ENCODE peak calls at places on chromosomes 13 and 19, in four cellular contexts. O is lower lobe of right lung, N is lower leg skin, C is mesenchymal stem cell. Z is an unnamed sample.

GRCh38 chr19:58571575-58571947 is 1.6 kb downstream of the MZF1 start:
- DNase-seq in O (no peak), N (peak; percentile 71), C (no peak), Z (peak; percentile 25)

GRCh38 chr13:112182831-112183543 is 116.0 kb downstream of the SOX1 start:
- DNase-seq in O (peak; percentile 79), N (peak; percentile 84), C (no peak), Z (no peak)

GRCh38 chr13:20828540-20829364 is 55.0 kb upstream of the EEF1AKMT1 start:
- DNase-seq in O (no peak), N (no peak), C (peak; percentile 72), Z (no peak)

GRCh38 chr13:40087021-40088002 is 431.9 kb downstream of the COG6 start:
- DNase-seq in O (no peak), N (no peak), C (no peak), Z (no peak)

GRCh38 chr13:25249001-25249543 is 38.2 kb downstream of the MTMR6 start:
- DNase-seq in O (no peak), N (no peak), C (peak; percentile 34), Z (no peak)

GRCh38 chr13:33401238-33401637 is 115.7 kb upstream of the STARD13 start:
- DNase-seq in O (peak; percentile 50), N (no peak), C (no peak), Z (no peak)

GRCh38 chr13:84609716-84610115 is 727.4 kb upstream of the SLITRK1 start:
- DNase-seq in O (no peak), N (no peak), C (no peak), Z (no peak)

GRCh38 chr13:79314652-79315051 is 91.4 kb downstream of the RBM26 start:
- DNase-seq in O (no peak), N (no peak), C (no peak), Z (no peak)

GRCh38 chr13:38607136-38607535 is 79.7 kb upstream of the FREM2 start:
- DNase-seq in O (no peak), N (no peak), C (no peak), Z (no peak)

GRCh38 chr13:38602261-38602660 is 84.6 kb upstream of the FREM2 start:
- DNase-seq in O (no peak), N (no peak), C (no peak), Z (no peak)

DNA sequence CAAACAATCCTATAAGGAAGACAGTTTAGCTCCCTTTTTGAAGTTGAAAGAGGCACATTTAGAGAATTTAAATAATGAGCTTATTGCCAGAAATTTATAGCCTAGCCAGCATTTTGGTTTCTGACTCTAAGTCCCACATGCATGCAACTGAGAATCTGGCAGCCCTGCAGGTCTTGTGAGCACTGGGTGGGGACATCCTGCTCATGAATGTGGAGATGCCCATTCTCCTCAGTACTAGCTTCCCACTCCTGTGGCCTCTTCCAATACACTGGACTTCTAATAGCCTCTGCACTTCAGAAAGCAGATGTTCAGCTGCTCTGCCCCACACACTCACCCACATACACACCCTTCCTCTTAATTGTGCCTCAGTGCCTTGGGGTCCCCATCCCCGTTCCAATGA is 80.2 kb upstream of the FREM2 start:
- DNase-seq in O (no peak), N (no peak), C (no peak), Z (no peak)
- H3K4me3 ChIP-seq in O (no peak overlapping the region), N (no peak overlapping the region), C (no peak overlapping the region), Z (no peak overlapping the region)

GRCh38 chr19:3284759-3285646 is 60.5 kb downstream of the CELF5 start:
- DNase-seq in O (peak; percentile 90), N (peak; percentile 93), C (peak; percentile 76), Z (peak; percentile 97)
- H3K4me3 ChIP-seq in O (peak overlapping the region; percentile 32), N (no peak overlapping the region), C (no peak overlapping the region), Z (peak overlapping the region; percentile 5)

GRCh38 chr19:410243-410781 is 1.4 kb upstream of the C2CD4C start:
- DNase-seq in O (no peak), N (no peak), C (no peak), Z (peak; percentile 64)

GRCh38 chr19:407501-408440 is 1.2 kb downstream of the C2CD4C start:
- DNase-seq in O (peak; percentile 47), N (peak; percentile 74), C (no peak), Z (no peak)

GRCh38 chr19:409515-410242 is 732 bp upstream of the C2CD4C start:
- DNase-seq in O (no peak), N (peak; percentile 84), C (peak; percentile 25), Z (no peak)

GRCh38 chr19:408441-409005 is 424 bp downstream of the C2CD4C start:
- DNase-seq in O (peak; percentile 43), N (peak; percentile 80), C (no peak), Z (no peak)

GRCh38 chr19:409006-409514 is at the start of gene C2CD4C:
- DNase-seq in O (peak; percentile 39), N (peak; percentile 82), C (peak; percentile 19), Z (no peak)
- H3K4me3 ChIP-seq in O (peak within 1 kb of the TSS; percentile 55), N (peak within 1 kb of the TSS; percentile 6), C (no peak within 1 kb of the TSS), Z (peak within 1 kb of the TSS; percentile 43)

DNA sequence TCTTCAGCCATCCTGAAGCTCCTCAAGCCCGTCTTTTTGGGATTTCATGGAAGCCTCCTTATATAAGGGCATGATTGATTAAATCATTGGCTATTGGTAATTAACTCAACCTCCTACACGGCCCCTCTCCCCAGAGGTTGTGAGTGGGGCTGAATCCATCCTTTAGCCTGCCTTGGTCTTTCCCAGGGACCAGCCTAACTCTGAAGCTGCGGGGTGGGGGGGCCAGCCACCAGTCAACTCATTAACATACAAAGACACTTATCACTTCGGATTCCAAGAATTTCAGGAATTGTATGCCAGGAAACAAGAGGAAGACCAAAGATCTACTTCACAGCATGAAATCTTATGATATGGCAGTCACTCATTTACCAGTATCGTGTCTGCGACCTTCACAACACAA is 9.9 kb downstream of the COL4A1 start:
- DNase-seq in O (no peak), N (peak; percentile 76), C (no peak), Z (no peak)
- H3K4me3 ChIP-seq in O (no peak overlapping the region), N (no peak overlapping the region), C (no peak overlapping the region), Z (no peak overlapping the region)

DNA sequence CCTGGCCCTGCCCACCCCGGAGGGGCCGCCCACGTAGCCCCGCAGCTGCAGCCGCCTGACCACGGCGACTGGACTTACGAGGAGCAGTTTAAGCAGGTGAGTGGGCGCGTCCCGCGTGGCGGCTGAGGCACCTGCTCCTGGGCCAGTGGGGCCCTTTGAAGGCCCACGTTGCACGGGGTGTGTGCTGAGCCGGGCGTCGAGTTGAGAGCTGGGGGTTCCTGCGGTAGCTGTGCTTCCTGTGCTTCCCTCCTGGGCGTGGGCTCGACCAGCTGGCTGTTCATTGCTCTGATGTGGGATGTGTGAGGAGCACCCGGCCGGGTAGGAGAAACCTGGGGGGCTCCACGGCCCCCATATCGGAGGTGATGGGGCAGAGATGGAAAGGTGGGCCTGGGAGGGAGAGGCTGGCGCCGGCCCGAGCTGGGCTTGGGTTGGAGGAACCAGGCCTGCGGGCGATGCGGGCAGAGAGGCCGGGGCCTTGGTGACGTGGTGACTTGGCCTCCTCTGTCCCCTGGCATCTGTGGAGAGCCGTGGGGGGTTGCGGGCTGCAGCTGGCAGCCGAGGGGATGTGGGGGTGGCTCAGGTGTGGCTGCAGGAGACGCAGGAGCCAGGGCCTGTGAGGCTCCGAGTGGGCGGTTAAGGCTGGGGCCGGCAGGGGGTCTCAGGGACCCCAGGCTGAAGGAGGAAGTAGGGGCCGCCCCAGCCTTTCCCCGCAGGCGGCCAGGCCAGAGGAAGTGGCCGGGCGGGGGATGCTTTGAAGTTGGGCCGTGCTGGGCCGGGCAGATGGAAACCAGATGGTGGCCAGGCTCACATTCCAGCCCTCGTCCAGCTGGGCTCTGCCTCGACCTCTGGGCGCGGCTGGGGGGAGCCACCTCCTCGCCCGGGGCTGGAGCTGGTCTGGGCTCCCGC is 7.1 kb downstream of the ARID3A start:
- DNase-seq in O (peak; percentile 75), N (peak; percentile 93), C (peak; percentile 95), Z (no peak)
- H3K4me3 ChIP-seq in O (peak overlapping the region; percentile 32), N (no peak overlapping the region), C (peak overlapping the region; percentile 64), Z (no peak overlapping the region)

DNA sequence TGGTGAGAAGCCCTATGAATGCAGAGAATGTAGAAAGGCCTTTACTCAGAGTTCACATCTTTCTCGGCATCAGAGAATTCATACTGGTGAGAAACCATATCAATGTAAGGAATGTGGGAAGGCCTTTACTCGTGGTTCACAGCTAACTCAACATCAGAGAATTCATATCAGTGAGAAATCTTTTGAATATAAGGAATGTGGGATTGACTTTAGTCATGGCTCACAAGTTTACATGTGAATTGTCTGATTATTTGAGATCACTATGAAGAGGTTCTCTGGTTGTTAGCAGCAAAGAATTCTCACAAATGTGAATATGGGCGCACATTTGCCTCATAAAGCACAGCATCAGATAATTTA is 43.7 kb downstream of the ZNF585A start:
- DNase-seq in O (no peak), N (no peak), C (no peak), Z (no peak)
- H3K4me3 ChIP-seq in O (no peak overlapping the region), N (no peak overlapping the region), C (peak overlapping the region; percentile 67), Z (no peak overlapping the region)

GRCh38 chr13:113623491-113624234 is 34.3 kb downstream of the ATP4B start:
- DNase-seq in O (peak; percentile 44), N (no peak), C (peak; percentile 40), Z (peak; percentile 52)

GRCh38 chr13:113622791-113623490 is 35.1 kb downstream of the ATP4B start:
- DNase-seq in O (peak; percentile 38), N (no peak), C (peak; percentile 3), Z (no peak)

GRCh38 chr13:113627136-113627535 is 30.9 kb downstream of the ATP4B start:
- DNase-seq in O (peak; percentile 40), N (no peak), C (no peak), Z (peak; percentile 43)

GRCh38 chr13:113625965-113626661 is 31.9 kb downstream of the ATP4B start:
- DNase-seq in O (peak; percentile 20), N (no peak), C (peak; percentile 40), Z (no peak)

GRCh38 chr13:113624235-113624587 is 33.8 kb downstream of the ATP4B start:
- DNase-seq in O (no peak), N (no peak), C (peak; percentile 1), Z (no peak)
- H3K4me3 ChIP-seq in O (no peak overlapping the region), N (no peak overlapping the region), C (no peak overlapping the region), Z (no peak overlapping the region)